ENCODE peak calls at places on chromosomes 2 and 18, in six cellular contexts. Y is iPS-NIHi11, B is T follicular helper cell, M is GM23248, K is glomerular endothelial cell, C is H4. G is an unnamed sample.
A peak's percentile ranks its signal among the peaks of the same experiment; 100 is the strongest.

GRCh38 chr2:186365406-186365805 is 120.7 kb upstream of the ZC3H15 start:
- DNase-seq in B (no peak), K (no peak), Y (no peak), M (no peak), C (no peak), G (no peak)

GRCh38 chr18:8657873-8658521 is 47.4 kb upstream of the MTCL1 start:
- DNase-seq in Y (peak; percentile 45), B (no peak), M (peak; percentile 28), K (no peak), C (no peak), G (no peak)

GRCh38 chr2:43075906-43076585 is 150.4 kb downstream of the ZFP36L2 start:
- DNase-seq in B (no peak), M (peak; percentile 89), C (peak; percentile 42), Y (no peak), K (no peak), G (no peak)

GRCh38 chr2:100013892-100014677 is 128.3 kb downstream of the AFF3 start:
- DNase-seq in Y (peak; percentile 47), B (no peak), M (peak; percentile 98), K (no peak), C (peak; percentile 93), G (no peak)

GRCh38 chr2:172376505-172377125 is 50.8 kb upstream of the ITGA6 start:
- DNase-seq in M (no peak), B (no peak), K (no peak), C (no peak), Y (no peak), G (no peak)

GRCh38 chr2:230434677-230435324 is 18.8 kb downstream of the SP100 start:
- DNase-seq in B (no peak), K (no peak), Y (no peak), M (peak; percentile 71), C (no peak), G (no peak)

GRCh38 chr2:24611626-24612025 is 120.6 kb downstream of the NCOA1 start:
- DNase-seq in C (no peak), M (no peak), Y (no peak), B (no peak), K (no peak), G (no peak)

GRCh38 chr2:287471-287885 is 413 bp downstream of the ALKAL2 start:
- DNase-seq in C (no peak), M (peak; percentile 42), Y (peak; percentile 70), K (no peak), B (no peak), G (no peak)

GRCh38 chr2:152594792-152595191 is 122.5 kb downstream of the PRPF40A start:
- DNase-seq in M (peak; percentile 41), C (no peak), Y (no peak), K (no peak), B (no peak), G (no peak)

GRCh38 chr18:65746936-65747335 is 3.9 kb upstream of the CDH7 start:
- DNase-seq in C (no peak), Y (no peak), B (no peak), M (no peak), K (no peak), G (peak; percentile 56)

GRCh38 chr2:170314744-170315447 is 136.9 kb downstream of the MYO3B start:
- DNase-seq in C (no peak), M (peak; percentile 47), K (no peak), Y (no peak), B (no peak), G (no peak)

GRCh38 chr18:78719821-78720220 is 259.8 kb upstream of the SALL3 start:
- DNase-seq in C (no peak), B (no peak), K (no peak), Y (no peak), M (no peak), G (no peak)

GRCh38 chr18:9482790-9483189 is 7.5 kb downstream of the RALBP1 start:
- DNase-seq in Y (no peak), B (no peak), K (no peak), M (peak; percentile 10), C (no peak), G (no peak)

GRCh38 chr18:59923539-59924196 is 23.9 kb downstream of the PMAIP1 start:
- DNase-seq in B (no peak), K (no peak), Y (no peak), M (no peak), C (no peak), G (no peak)

GRCh38 chr18:48452863-48453323 is 43.7 kb upstream of the ZBTB7C start:
- DNase-seq in C (no peak), B (no peak), Y (no peak), K (no peak), M (peak; percentile 49), G (no peak)

GRCh38 chr18:5452943-5453342 is 90.9 kb downstream of the EPB41L3 start:
- DNase-seq in M (peak; percentile 24), B (no peak), K (no peak), C (no peak), Y (no peak), G (no peak)

GRCh38 chr2:236582968-236583367 is 13.3 kb downstream of the ACKR3 start:
- DNase-seq in M (no peak), K (no peak), Y (no peak), C (no peak), B (no peak), G (no peak)

GRCh38 chr2:16241166-16242160 is 301.1 kb downstream of the MYCN start:
- DNase-seq in B (no peak), M (no peak), Y (no peak), K (no peak), C (no peak), G (no peak)

GRCh38 chr2:85236107-85236506 is 91.7 kb downstream of the TGOLN2 start:
- DNase-seq in Y (no peak), K (no peak), B (no peak), C (no peak), M (no peak), G (no peak)

GRCh38 chr2:17273066-17273465 is 245.2 kb downstream of the RAD51AP2 start:
- DNase-seq in M (no peak), K (no peak), Y (no peak), B (no peak), C (no peak), G (no peak)

GRCh38 chr2:120914839-120915521 is 179.3 kb downstream of the GLI2 start:
- DNase-seq in K (peak; percentile 77), M (peak; percentile 95), C (peak; percentile 72), B (no peak), Y (peak; percentile 63), G (peak; percentile 94)

GRCh38 chr2:111966241-111966640 is 67.8 kb downstream of the MERTK start:
- DNase-seq in Y (no peak), B (no peak), K (no peak), M (no peak), C (no peak), G (no peak)

G was measured in COLO829.